ENCODE peak calls at places on chromosomes 3 and 15, in seven cellular contexts. B, N, F, K, P, Y and Z are unnamed samples.

GRCh38 chr3:20185364-20185732 is 658 bp downstream of the SGO1 start:
- DNase-seq in B (peak), N (peak), F (peak), K (peak), P (no peak), Y (no peak), Z (peak)

GRCh38 chr15:70376929-70377691 is 279.4 kb upstream of the TLE3 start:
- DNase-seq in B (peak), N (peak), F (peak), K (no peak), P (no peak), Y (peak), Z (peak)

GRCh38 chr15:27869697-27870281 is 229.3 kb downstream of the OCA2 start:
- DNase-seq in B (no peak), N (no peak), F (no peak), K (no peak), P (no peak), Y (no peak), Z (no peak)

GRCh38 chr15:31177936-31178335 is 76.4 kb upstream of the TRPM1 start:
- DNase-seq in B (peak), N (no peak), F (no peak), K (no peak), P (no peak), Y (peak), Z (no peak)

GRCh38 chr3:57944313-57944580 is 64.0 kb upstream of the FLNB start:
- DNase-seq in B (no peak), N (no peak), F (no peak), K (no peak), P (no peak), Y (no peak), Z (no peak)

GRCh38 chr3:43994594-43995077 is 247.1 kb upstream of the TOPAZ1 start:
- DNase-seq in B (no peak), N (no peak), F (no peak), K (no peak), P (no peak), Y (no peak), Z (no peak)

GRCh38 chr3:25883492-25883891 is 93.6 kb downstream of the OXSM start:
- DNase-seq in B (no peak), N (no peak), F (no peak), K (no peak), P (no peak), Y (no peak), Z (no peak)

GRCh38 chr15:57205999-57206398 is 170.3 kb upstream of the CGNL1 start:
- DNase-seq in B (no peak), N (no peak), F (no peak), K (no peak), P (no peak), Y (no peak), Z (peak)

GRCh38 chr3:104437891-104438290 is 928.8 kb upstream of the ALCAM start:
- DNase-seq in B (no peak), N (no peak), F (no peak), K (no peak), P (no peak), Y (no peak), Z (peak)

GRCh38 chr3:105385179-105385578 is 18.5 kb downstream of the ALCAM start:
- DNase-seq in B (no peak), N (no peak), F (no peak), K (no peak), P (no peak), Y (no peak), Z (no peak)

GRCh38 chr3:53079147-53079546 is 33.3 kb upstream of the SFMBT1 start:
- DNase-seq in B (no peak), N (no peak), F (no peak), K (no peak), P (no peak), Y (no peak), Z (no peak)

GRCh38 chr3:33750216-33750558 is 32.1 kb upstream of the CLASP2 start:
- DNase-seq in B (no peak), N (no peak), F (no peak), K (no peak), P (no peak), Y (no peak), Z (no peak)

GRCh38 chr3:16801698-16802097 is 83.1 kb upstream of the PLCL2 start:
- DNase-seq in B (no peak), N (no peak), F (no peak), K (no peak), P (no peak), Y (peak), Z (peak)

GRCh38 chr15:69945729-69946128 is 152.0 kb downstream of the TLE3 start:
- DNase-seq in B (no peak), N (no peak), F (no peak), K (no peak), P (no peak), Y (no peak), Z (no peak)

GRCh38 chr3:32522682-32523081 is 20.0 kb upstream of the CMTM6 start:
- DNase-seq in B (no peak), N (no peak), F (no peak), K (no peak), P (no peak), Y (no peak), Z (no peak)